ENCODE peak calls at places on chromosomes 11 and 22, in nine cellular contexts. R is psoas muscle; E is endothelial cell of umbilical vein; V is right cardiac atrium; D is left ventricle myocardium inferior; A is endodermal cell; J is body of pancreas; L is tibial nerve; P is effector memory CD4-positive, alpha-beta T cell. B is an unnamed sample.
A peak's percentile ranks its signal among the peaks of the same experiment; 100 is the strongest.

GRCh38 chr11:133999355-133999754 is 42.6 kb upstream of the IGSF9B start:
- DNase-seq in J (no peak), R (no peak), D (no peak), E (no peak), A (no peak), P (no peak), V (no peak), L (no peak), B (no peak)

GRCh38 chr11:64224151-64224890 is 1.7 kb downstream of the TRPT1 start:
- DNase-seq in P (no peak), R (no peak), J (no peak), E (no peak), A (peak; percentile 45), D (no peak), V (no peak), L (no peak), B (no peak)

GRCh38 chr11:31805629-31806185 is 5.4 kb downstream of the PAX6 start:
- DNase-seq in L (no peak), A (peak; percentile 83), D (no peak), V (no peak), R (no peak), J (no peak), E (no peak), P (no peak), B (no peak)

GRCh38 chr11:119671048-119671447 is 58.0 kb downstream of the NECTIN1 start:
- DNase-seq in V (peak; percentile 96), L (peak; percentile 57), A (no peak), E (peak; percentile 64), D (peak; percentile 89), J (peak; percentile 69), R (peak; percentile 87), P (no peak), B (peak; percentile 45)

GRCh38 chr22:49015993-49016908 is 811.4 kb downstream of the BRD1 start:
- DNase-seq in V (peak; percentile 73), D (no peak), L (peak; percentile 12), E (no peak), A (peak; percentile 39), P (no peak), R (peak; percentile 40), J (no peak), B (no peak)

GRCh38 chr11:65034423-65034822 is 6.6 kb upstream of the SAC3D1 start:
- DNase-seq in V (no peak), A (no peak), D (no peak), R (no peak), J (no peak), L (no peak), E (no peak), P (no peak), B (no peak)

GRCh38 chr22:19942071-19942885 is 660 bp upstream of the TXNRD2 start:
- DNase-seq in V (peak; percentile 69), J (no peak), L (no peak), P (no peak), E (peak; percentile 55), A (no peak), D (no peak), R (no peak), B (peak; percentile 83)

GRCh38 chr11:120147094-120147949 is 9.4 kb upstream of the TRIM29 start:
- DNase-seq in P (no peak), R (no peak), E (no peak), L (no peak), D (no peak), V (peak; percentile 18), J (peak; percentile 4), A (peak; percentile 50), B (no peak)

GRCh38 chr11:121792185-121792584 is 323.8 kb downstream of the BLID start:
- DNase-seq in D (no peak), J (no peak), V (no peak), R (no peak), L (no peak), A (no peak), E (no peak), P (no peak), B (no peak)

GRCh38 chr11:2089536-2090165 is 49.5 kb downstream of the IGF2 start:
- DNase-seq in J (no peak), E (peak; percentile 43), D (no peak), V (no peak), L (no peak), R (peak; percentile 46), A (peak; percentile 82), P (no peak), B (peak; percentile 39)

GRCh38 chr11:62088331-62088933 is 35.4 kb upstream of the INCENP start:
- DNase-seq in E (no peak), A (no peak), V (no peak), R (no peak), D (no peak), L (no peak), P (no peak), J (no peak), B (no peak)

GRCh38 chr11:73143126-73143838 is 1.2 kb upstream of the FCHSD2 start:
- DNase-seq in L (no peak), V (no peak), P (no peak), R (no peak), A (no peak), D (no peak), E (peak; percentile 57), J (peak; percentile 36), B (peak; percentile 45)

GRCh38 chr22:36611241-36611976 is 82.4 kb upstream of the EIF3D start:
- DNase-seq in A (no peak), J (peak; percentile 86), P (no peak), D (peak; percentile 26), L (no peak), R (no peak), E (no peak), V (no peak), B (no peak)

GRCh38 chr22:36608987-36609386 is 80.0 kb upstream of the EIF3D start:
- DNase-seq in E (no peak), P (no peak), L (no peak), R (no peak), J (no peak), D (no peak), A (no peak), V (no peak), B (no peak)

GRCh38 chr22:36612458-36612857 is 83.5 kb upstream of the EIF3D start:
- DNase-seq in E (no peak), J (peak; percentile 64), P (no peak), A (no peak), L (no peak), D (no peak), R (no peak), V (no peak), B (no peak)

GRCh38 chr22:36610056-36610455 is 81.1 kb upstream of the EIF3D start:
- DNase-seq in J (no peak), L (no peak), D (no peak), R (no peak), A (no peak), E (no peak), V (no peak), P (no peak), B (no peak)

GRCh38 chr22:36610567-36610966 is 81.6 kb upstream of the EIF3D start:
- DNase-seq in E (no peak), R (no peak), A (no peak), J (peak; percentile 57), D (no peak), V (no peak), L (no peak), P (no peak), B (no peak)
- H3K27me3 ChIP-seq in E (peaks cover 27% of the 10 kb centered on the region), R (peaks cover 9% of the 10 kb centered on the region), A (no peaks in the 10 kb centered on the region), J (no peaks in the 10 kb centered on the region), D (peaks cover 66% of the 10 kb centered on the region), V (no peaks in the 10 kb centered on the region), L (no peaks in the 10 kb centered on the region), P (peaks cover 16% of the 10 kb centered on the region), B (peaks cover 91% of the 10 kb centered on the region)

DNA sequence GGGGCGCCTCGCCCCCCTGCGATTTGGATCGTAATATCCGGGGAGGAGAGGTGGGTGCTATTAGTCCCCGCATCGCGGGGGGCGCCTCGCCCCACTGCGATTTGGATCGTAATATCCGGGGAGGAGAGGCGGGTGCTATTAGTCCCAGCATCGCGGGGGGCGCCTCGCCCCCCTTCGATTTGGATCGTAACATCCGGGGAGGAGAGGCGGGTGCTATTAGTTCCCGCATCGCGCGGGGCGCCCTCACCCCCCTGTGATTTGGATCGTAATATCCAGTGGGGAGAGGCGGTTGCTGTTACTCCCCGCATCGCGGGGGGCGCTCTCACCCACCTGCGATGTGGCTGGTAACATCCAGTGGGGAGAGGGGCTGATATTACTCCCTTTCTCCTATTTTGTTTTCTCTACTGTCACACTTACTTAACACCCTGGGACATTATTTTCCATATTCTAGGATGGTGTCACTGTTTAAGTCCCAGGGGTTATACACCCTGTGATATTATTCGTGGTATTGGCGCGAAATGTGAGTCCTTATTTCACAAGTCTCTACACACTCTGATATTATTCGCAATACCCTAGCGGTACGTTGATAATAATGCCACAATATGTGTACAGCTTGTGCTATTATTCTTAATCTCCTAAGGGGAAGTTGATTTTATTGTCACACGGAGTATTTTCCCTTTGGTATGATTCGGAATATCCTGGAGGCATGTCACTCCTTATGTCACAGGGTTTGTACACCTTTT is 57.8 kb upstream of the ALDH3B2 start:
- DNase-seq in A (peak; percentile 77), P (peak; percentile 24), R (peak; percentile 51), D (no peak), J (peak; percentile 43), E (no peak), L (no peak), V (no peak), B (no peak)
- H3K4me3 ChIP-seq in A (no peak overlapping the region), P (no peak overlapping the region), R (no peak overlapping the region), D (peak overlapping the region; percentile 36), J (no peak overlapping the region), E (no peak overlapping the region), L (peak overlapping the region; percentile 39), V (peak overlapping the region; percentile 2), B (no peak overlapping the region)

GRCh38 chr22:43004362-43005035 is 10.4 kb downstream of the PACSIN2 start:
- DNase-seq in J (no peak), R (no peak), A (no peak), E (no peak), V (no peak), P (no peak), L (no peak), D (no peak), B (peak; percentile 65)
- H3K4me1 ChIP-seq in J (peaks cover 97% of the 10 kb centered on the region), R (peaks cover 57% of the 10 kb centered on the region), A (peaks cover 17% of the 10 kb centered on the region), E (peaks cover 56% of the 10 kb centered on the region), V (peaks cover 28% of the 10 kb centered on the region), P (peaks cover 33% of the 10 kb centered on the region), L (no peaks in the 10 kb centered on the region), D (peaks cover 84% of the 10 kb centered on the region), B (peaks cover 71% of the 10 kb centered on the region)

GRCh38 chr22:44994399-44995281 is 15.2 kb downstream of the PHF21B start:
- DNase-seq in V (no peak), R (no peak), L (no peak), D (no peak), A (no peak), J (no peak), E (no peak), P (no peak), B (no peak)

GRCh38 chr22:44996648-44997047 is 13.2 kb downstream of the PHF21B start:
- DNase-seq in E (no peak), J (no peak), D (no peak), L (no peak), V (no peak), R (no peak), A (no peak), P (no peak), B (no peak)

GRCh38 chr22:44996120-44996519 is 13.7 kb downstream of the PHF21B start:
- DNase-seq in R (no peak), A (no peak), D (no peak), P (no peak), V (no peak), L (no peak), E (no peak), J (no peak), B (no peak)

GRCh38 chr22:44995715-44996114 is 14.1 kb downstream of the PHF21B start:
- DNase-seq in P (no peak), V (no peak), J (no peak), D (no peak), L (no peak), A (no peak), R (no peak), E (no peak), B (no peak)

GRCh38 chr22:44995282-44995597 is 14.6 kb downstream of the PHF21B start:
- DNase-seq in D (no peak), E (no peak), V (no peak), R (no peak), J (no peak), L (no peak), P (no peak), A (no peak), B (no peak)
- H3K27me3 ChIP-seq in D (peaks cover 71% of the 10 kb centered on the region), E (no peaks in the 10 kb centered on the region), V (no peaks in the 10 kb centered on the region), R (peaks cover 7% of the 10 kb centered on the region), J (no peaks in the 10 kb centered on the region), L (no peaks in the 10 kb centered on the region), P (no peaks in the 10 kb centered on the region), A (no peaks in the 10 kb centered on the region), B (peaks cover 76% of the 10 kb centered on the region)